ENCODE peak calls at places on chromosomes 13 and 19, in four cellular contexts. One of them, this sample, is unnamed.

GRCh38 chr13:53028637-53029121 is at the start of gene OLFM4:
- DNase-seq in HS-5: no peak
- DNase-seq in cardiac fibroblast: no peak
- DNase-seq in iPS DF 19.7: no peak
- DNase-seq in this sample: no peak

GRCh38 chr13:34419025-34419424 is 523.0 kb upstream of the NBEA start:
- DNase-seq in cardiac fibroblast: no peak
- DNase-seq in iPS DF 19.7: no peak
- DNase-seq in HS-5: no peak
- DNase-seq in this sample: peak; percentile 15

GRCh38 chr19:42831221-42832019 is 48.1 kb downstream of the PSG1 start:
- DNase-seq in iPS DF 19.7: no peak
- DNase-seq in cardiac fibroblast: no peak
- DNase-seq in HS-5: no peak
- DNase-seq in this sample: no peak

GRCh38 chr19:48617146-48617937 is 1.6 kb downstream of the RPL18 start:
- DNase-seq in cardiac fibroblast: peak; percentile 68
- DNase-seq in iPS DF 19.7: no peak
- DNase-seq in HS-5: no peak
- DNase-seq in this sample: no peak

GRCh38 chr19:41261474-41262190 is 2.5 kb upstream of the HNRNPUL1 start:
- DNase-seq in iPS DF 19.7: no peak
- DNase-seq in cardiac fibroblast: no peak
- DNase-seq in HS-5: no peak
- DNase-seq in this sample: no peak

GRCh38 chr13:45473627-45474026 is 8.9 kb downstream of the COG3 start:
- DNase-seq in HS-5: no peak
- DNase-seq in cardiac fibroblast: no peak
- DNase-seq in iPS DF 19.7: no peak
- DNase-seq in this sample: no peak

GRCh38 chr13:30154531-30154930 is 152.8 kb downstream of the KATNAL1 start:
- DNase-seq in cardiac fibroblast: no peak
- DNase-seq in iPS DF 19.7: no peak
- DNase-seq in HS-5: no peak
- DNase-seq in this sample: no peak

GRCh38 chr19:2015611-2015950 is at the start of gene BTBD2:
- DNase-seq in HS-5: peak; percentile 11
- DNase-seq in iPS DF 19.7: no peak
- DNase-seq in cardiac fibroblast: peak; percentile 92
- DNase-seq in this sample: peak; percentile 61

GRCh38 chr19:2171349-2172145 is 7.8 kb downstream of the DOT1L start:
- DNase-seq in cardiac fibroblast: peak; percentile 60
- DNase-seq in iPS DF 19.7: no peak
- DNase-seq in HS-5: no peak
- DNase-seq in this sample: no peak

GRCh38 chr13:57552441-57552840 is 79.1 kb upstream of the PCDH17 start:
- DNase-seq in iPS DF 19.7: no peak
- DNase-seq in HS-5: no peak
- DNase-seq in cardiac fibroblast: no peak
- DNase-seq in this sample: no peak

GRCh38 chr19:39906283-39906682 is 28.2 kb downstream of the FCGBP start:
- DNase-seq in HS-5: no peak
- DNase-seq in iPS DF 19.7: no peak
- DNase-seq in cardiac fibroblast: no peak
- DNase-seq in this sample: no peak

GRCh38 chr13:48155850-48156249 is 60.9 kb upstream of the MED4 start:
- DNase-seq in cardiac fibroblast: peak; percentile 64
- DNase-seq in HS-5: peak; percentile 32
- DNase-seq in iPS DF 19.7: no peak
- DNase-seq in this sample: no peak

GRCh38 chr19:49140951-49141350 is 14.2 kb downstream of the HRC start:
- DNase-seq in cardiac fibroblast: no peak
- DNase-seq in HS-5: no peak
- DNase-seq in iPS DF 19.7: no peak
- DNase-seq in this sample: no peak

GRCh38 chr13:86085890-86086289 is 286.7 kb upstream of the SLITRK6 start:
- DNase-seq in cardiac fibroblast: no peak
- DNase-seq in HS-5: no peak
- DNase-seq in iPS DF 19.7: no peak
- DNase-seq in this sample: no peak

GRCh38 chr13:41019578-41020347 is 647 bp upstream of the ELF1 start:
- DNase-seq in iPS DF 19.7: no peak
- DNase-seq in HS-5: no peak
- DNase-seq in cardiac fibroblast: no peak
- DNase-seq in this sample: no peak

GRCh38 chr13:105773887-105774538 is 761.4 kb downstream of the EFNB2 start:
- DNase-seq in iPS DF 19.7: no peak
- DNase-seq in cardiac fibroblast: peak; percentile 12
- DNase-seq in HS-5: no peak
- DNase-seq in this sample: no peak

GRCh38 chr13:72145383-72145782 is 278.4 kb upstream of the DACH1 start:
- DNase-seq in HS-5: no peak
- DNase-seq in cardiac fibroblast: no peak
- DNase-seq in iPS DF 19.7: no peak
- DNase-seq in this sample: no peak

GRCh38 chr13:114161644-114162532 is 17.2 kb upstream of the CFAP97D2 start:
- DNase-seq in cardiac fibroblast: peak; percentile 82
- DNase-seq in HS-5: no peak
- DNase-seq in iPS DF 19.7: no peak
- DNase-seq in this sample: no peak

GRCh38 chr19:16367269-16367683 is 42.6 kb downstream of the KLF2 start:
- DNase-seq in iPS DF 19.7: no peak
- DNase-seq in HS-5: no peak
- DNase-seq in cardiac fibroblast: no peak
- DNase-seq in this sample: no peak

GRCh38 chr13:71758823-71759222 is 108.2 kb downstream of the DACH1 start:
- DNase-seq in HS-5: no peak
- DNase-seq in iPS DF 19.7: no peak
- DNase-seq in cardiac fibroblast: no peak
- DNase-seq in this sample: no peak

GRCh38 chr19:478236-478888 is 17.5 kb upstream of the SHC2 start:
- DNase-seq in iPS DF 19.7: no peak
- DNase-seq in cardiac fibroblast: no peak
- DNase-seq in HS-5: no peak
- DNase-seq in this sample: no peak

GRCh38 chr13:101139076-101139475 is 277.2 kb downstream of the NALCN start:
- DNase-seq in cardiac fibroblast: no peak
- DNase-seq in HS-5: no peak
- DNase-seq in iPS DF 19.7: no peak
- DNase-seq in this sample: no peak

GRCh38 chr19:4376245-4376990 is 23.9 kb downstream of the SH3GL1 start:
- DNase-seq in HS-5: no peak
- DNase-seq in iPS DF 19.7: no peak
- DNase-seq in cardiac fibroblast: no peak
- DNase-seq in this sample: no peak

GRCh38 chr13:82370306-82370705 is 1512.0 kb downstream of the SLITRK1 start:
- DNase-seq in iPS DF 19.7: no peak
- DNase-seq in cardiac fibroblast: no peak
- DNase-seq in HS-5: peak; percentile 6
- DNase-seq in this sample: no peak

GRCh38 chr13:112150352-112150751 is 83.4 kb downstream of the SOX1 start:
- DNase-seq in cardiac fibroblast: no peak
- DNase-seq in iPS DF 19.7: no peak
- DNase-seq in HS-5: no peak
- DNase-seq in this sample: peak; percentile 42

GRCh38 chr13:94707400-94708021 is 4.8 kb downstream of the SOX21 start:
- DNase-seq in cardiac fibroblast: no peak
- DNase-seq in HS-5: no peak
- DNase-seq in iPS DF 19.7: no peak
- DNase-seq in this sample: peak; percentile 22

GRCh38 chr13:65347420-65348030 is 1882.6 kb downstream of the PCDH9 start:
- DNase-seq in cardiac fibroblast: no peak
- DNase-seq in iPS DF 19.7: no peak
- DNase-seq in HS-5: no peak
- DNase-seq in this sample: no peak

GRCh38 chr19:10093295-10094186 is 7.4 kb downstream of the SHFL start:
- DNase-seq in iPS DF 19.7: no peak
- DNase-seq in HS-5: no peak
- DNase-seq in cardiac fibroblast: no peak
- DNase-seq in this sample: no peak

GRCh38 chr13:31588331-31588730 is 151.0 kb upstream of the RXFP2 start:
- DNase-seq in iPS DF 19.7: no peak
- DNase-seq in HS-5: no peak
- DNase-seq in cardiac fibroblast: no peak
- DNase-seq in this sample: no peak

GRCh38 chr19:41774515-41774980 is 19.2 kb downstream of the CEACAM6 start:
- DNase-seq in iPS DF 19.7: no peak
- DNase-seq in cardiac fibroblast: no peak
- DNase-seq in HS-5: no peak
- DNase-seq in this sample: peak; percentile 83

GRCh38 chr13:113928701-113929627 is 44.9 kb downstream of the C13orf46 start:
- DNase-seq in HS-5: no peak
- DNase-seq in cardiac fibroblast: peak; percentile 91
- DNase-seq in iPS DF 19.7: no peak
- DNase-seq in this sample: no peak

GRCh38 chr19:55563261-55563690 is 17.4 kb downstream of the ZNF579 start:
- DNase-seq in cardiac fibroblast: peak; percentile 70
- DNase-seq in HS-5: no peak
- DNase-seq in iPS DF 19.7: no peak
- DNase-seq in this sample: peak; percentile 30

GRCh38 chr19:17873661-17874422 is 2.1 kb downstream of the SLC5A5 start:
- DNase-seq in HS-5: no peak
- DNase-seq in cardiac fibroblast: no peak
- DNase-seq in iPS DF 19.7: no peak
- DNase-seq in this sample: peak; percentile 25

GRCh38 chr13:51297556-51297955 is 41.9 kb upstream of the SERPINE3 start:
- DNase-seq in cardiac fibroblast: no peak
- DNase-seq in HS-5: no peak
- DNase-seq in iPS DF 19.7: no peak
- DNase-seq in this sample: no peak

GRCh38 chr13:77919351-77920294 is 992 bp upstream of the EDNRB start:
- DNase-seq in cardiac fibroblast: peak; percentile 52
- DNase-seq in HS-5: no peak
- DNase-seq in iPS DF 19.7: peak; percentile 23
- DNase-seq in this sample: no peak

GRCh38 chr13:31970237-31970930 is 61.2 kb upstream of the FRY start:
- DNase-seq in iPS DF 19.7: no peak
- DNase-seq in cardiac fibroblast: no peak
- DNase-seq in HS-5: peak; percentile 66
- DNase-seq in this sample: no peak

GRCh38 chr13:45206340-45206739 is 5.5 kb upstream of the KCTD4 start:
- DNase-seq in HS-5: peak; percentile 80
- DNase-seq in iPS DF 19.7: no peak
- DNase-seq in cardiac fibroblast: peak; percentile 84
- DNase-seq in this sample: no peak